ENCODE peak calls at places on chromosome 1, in nine cellular contexts. X, U, O, E, R, N, J, T and S are unnamed samples.

GRCh38 chr1:179369751-179370341 is 4.1 kb downstream of the AXDND1 start:
- DNase-seq in X (peak), U (no peak), O (no peak), E (no peak), R (no peak), N (peak), J (peak), T (peak), S (peak)

GRCh38 chr1:210686841-210687240 is 358.1 kb downstream of the HHAT start:
- DNase-seq in X (no peak), U (no peak), O (no peak), E (no peak), R (no peak), N (no peak), J (no peak), T (no peak), S (no peak)

GRCh38 chr1:31798086-31798432 is 17.8 kb downstream of the SPOCD1 start:
- DNase-seq in X (no peak), U (no peak), O (no peak), E (no peak), R (no peak), N (no peak), J (no peak), T (no peak), S (no peak)

GRCh38 chr1:8378981-8379470 is 61.1 kb downstream of the SLC45A1 start:
- DNase-seq in X (no peak), U (no peak), O (no peak), E (no peak), R (no peak), N (no peak), J (no peak), T (no peak), S (peak)

GRCh38 chr1:8077602-8078001 is 51.5 kb upstream of the ERRFI1 start:
- DNase-seq in X (no peak), U (no peak), O (no peak), E (no peak), R (no peak), N (no peak), J (no peak), T (no peak), S (no peak)

GRCh38 chr1:21651214-21652042 is 17.7 kb downstream of the RAP1GAP start:
- DNase-seq in X (peak), U (peak), O (peak), E (no peak), R (peak), N (no peak), J (peak), T (peak), S (peak)

GRCh38 chr1:37234941-37235418 is 200.7 kb upstream of the GRIK3 start:
- DNase-seq in X (no peak), U (no peak), O (peak), E (no peak), R (no peak), N (no peak), J (peak), T (no peak), S (no peak)

GRCh38 chr1:181669209-181669608 is 185.9 kb downstream of the CACNA1E start:
- DNase-seq in X (no peak), U (no peak), O (no peak), E (no peak), R (no peak), N (no peak), J (no peak), T (no peak), S (peak)

GRCh38 chr1:18946550-18947381 is 9.7 kb downstream of the IFFO2 start:
- DNase-seq in X (no peak), U (no peak), O (no peak), E (no peak), R (no peak), N (no peak), J (no peak), T (no peak), S (no peak)

GRCh38 chr1:228077565-228078330 is 4.8 kb upstream of the ARF1 start:
- DNase-seq in X (no peak), U (no peak), O (no peak), E (no peak), R (no peak), N (no peak), J (no peak), T (no peak), S (no peak)

GRCh38 chr1:117562581-117563491 is 43.0 kb upstream of the TENT5C start:
- DNase-seq in X (peak), U (peak), O (no peak), E (no peak), R (no peak), N (no peak), J (no peak), T (no peak), S (no peak)

GRCh38 chr1:192807221-192807967 is 1.4 kb upstream of the RGS2 start:
- DNase-seq in X (no peak), U (peak), O (no peak), E (peak), R (no peak), N (no peak), J (no peak), T (peak), S (peak)

GRCh38 chr1:63679589-63679988 is 86.4 kb downstream of the PGM1 start:
- DNase-seq in X (no peak), U (no peak), O (no peak), E (no peak), R (no peak), N (no peak), J (no peak), T (no peak), S (no peak)

GRCh38 chr1:50930965-50931737 is 28.9 kb downstream of the FAF1 start:
- DNase-seq in X (no peak), U (no peak), O (no peak), E (peak), R (no peak), N (no peak), J (no peak), T (no peak), S (no peak)

GRCh38 chr1:184287001-184287400 is 99.8 kb upstream of the C1orf21 start:
- DNase-seq in X (no peak), U (no peak), O (no peak), E (no peak), R (no peak), N (no peak), J (no peak), T (no peak), S (no peak)

GRCh38 chr1:29865051-29865450 is 628.7 kb downstream of the PTPRU start:
- DNase-seq in X (no peak), U (no peak), O (no peak), E (no peak), R (no peak), N (no peak), J (no peak), T (no peak), S (no peak)

GRCh38 chr1:212710566-212710965 is 10.9 kb upstream of the BATF3 start:
- DNase-seq in X (no peak), U (no peak), O (no peak), E (no peak), R (no peak), N (no peak), J (no peak), T (no peak), S (no peak)

GRCh38 chr1:59063501-59063900 is 233.4 kb upstream of the FGGY start:
- DNase-seq in X (no peak), U (no peak), O (no peak), E (no peak), R (no peak), N (no peak), J (no peak), T (no peak), S (no peak)

GRCh38 chr1:147611587-147611986 is 58.7 kb downstream of the ACP6 start:
- DNase-seq in X (no peak), U (no peak), O (no peak), E (no peak), R (no peak), N (no peak), J (no peak), T (no peak), S (no peak)

GRCh38 chr1:151867785-151868403 is 14.4 kb upstream of the THEM5 start:
- DNase-seq in X (no peak), U (no peak), O (no peak), E (no peak), R (no peak), N (no peak), J (no peak), T (no peak), S (peak)

GRCh38 chr1:43902058-43902831 is 31.4 kb upstream of the ARTN start:
- DNase-seq in X (no peak), U (no peak), O (no peak), E (no peak), R (no peak), N (no peak), J (no peak), T (no peak), S (no peak)

GRCh38 chr1:95021794-95022193 is 51.0 kb downstream of the ALG14 start:
- DNase-seq in X (no peak), U (no peak), O (peak), E (no peak), R (no peak), N (no peak), J (no peak), T (no peak), S (peak)

GRCh38 chr1:226443439-226443838 is 35.5 kb upstream of the PARP1 start:
- DNase-seq in X (no peak), U (no peak), O (no peak), E (no peak), R (no peak), N (no peak), J (no peak), T (no peak), S (peak)

GRCh38 chr1:159040206-159040605 is 30.5 kb downstream of the IFI16 start:
- DNase-seq in X (no peak), U (no peak), O (no peak), E (no peak), R (no peak), N (no peak), J (no peak), T (no peak), S (peak)

GRCh38 chr1:178098262-178098661 is 4.4 kb downstream of the RASAL2 start:
- DNase-seq in X (no peak), U (no peak), O (no peak), E (no peak), R (no peak), N (no peak), J (no peak), T (no peak), S (peak)

GRCh38 chr1:89633745-89634625 is 1.1 kb downstream of the LRRC8C start:
- DNase-seq in X (no peak), U (peak), O (no peak), E (no peak), R (no peak), N (no peak), J (peak), T (peak), S (peak)

GRCh38 chr1:1374068-1374860 is 743 bp downstream of the AURKAIP1 start:
- DNase-seq in X (no peak), U (peak), O (no peak), E (no peak), R (no peak), N (no peak), J (no peak), T (peak), S (no peak)

GRCh38 chr1:161200992-161201827 is 957 bp upstream of the NDUFS2 start:
- DNase-seq in X (no peak), U (peak), O (peak), E (no peak), R (no peak), N (peak), J (no peak), T (no peak), S (no peak)